ENCODE peak calls at places on chromosomes 3 and 15, in seven cellular contexts. Y is heart left ventricle; P is uterus; V is tibial artery; G is HL-60; L is naive thymus-derived CD4-positive, alpha-beta T cell; Z is Panc1. F is an unnamed sample.

GRCh38 chr3:159892171-159892791 is 96.4 kb upstream of the IL12A start:
- DNase-seq in Y (peak), P (no peak), V (no peak), G (no peak), L (no peak), Z (no peak), F (no peak)

GRCh38 chr3:32502089-32502943 is at the start of gene CMTM6:
- DNase-seq in Y (peak), P (peak), V (peak), G (peak), L (peak), Z (no peak), F (no peak)

GRCh38 chr15:53530762-53531161 is 228.7 kb downstream of the WDR72 start:
- DNase-seq in Y (no peak), P (no peak), V (no peak), G (no peak), L (no peak), Z (no peak), F (no peak)

GRCh38 chr15:71325461-71325860 is 210.2 kb downstream of the THSD4 start:
- DNase-seq in Y (no peak), P (no peak), V (no peak), G (no peak), L (no peak), Z (no peak), F (no peak)

GRCh38 chr3:62686916-62687315 is 188.3 kb downstream of the CADPS start:
- DNase-seq in Y (no peak), P (no peak), V (no peak), G (no peak), L (no peak), Z (no peak), F (no peak)

GRCh38 chr15:25832158-25832557 is 31.0 kb downstream of the ATP10A start:
- DNase-seq in Y (no peak), P (no peak), V (no peak), G (no peak), L (no peak), Z (no peak), F (no peak)

GRCh38 chr15:69912116-69912515 is 185.6 kb downstream of the TLE3 start:
- DNase-seq in Y (no peak), P (no peak), V (peak), G (no peak), L (no peak), Z (no peak), F (no peak)

GRCh38 chr3:127043731-127044510 is 61.0 kb downstream of the PLXNA1 start:
- DNase-seq in Y (no peak), P (no peak), V (peak), G (no peak), L (no peak), Z (no peak), F (no peak)

GRCh38 chr15:66842710-66843441 is 140.8 kb downstream of the SMAD6 start:
- DNase-seq in Y (peak), P (peak), V (peak), G (no peak), L (no peak), Z (no peak), F (no peak)

GRCh38 chr15:36506733-36507356 is 72.6 kb upstream of the CDIN1 start:
- DNase-seq in Y (no peak), P (no peak), V (no peak), G (no peak), L (no peak), Z (no peak), F (no peak)

GRCh38 chr15:62128916-62129315 is 36.2 kb downstream of the C2CD4B start:
- DNase-seq in Y (no peak), P (no peak), V (no peak), G (no peak), L (no peak), Z (no peak), F (no peak)

GRCh38 chr3:50355829-50356552 is 3.3 kb downstream of the TMEM115 start:
- DNase-seq in Y (no peak), P (no peak), V (no peak), G (no peak), L (no peak), Z (no peak), F (no peak)

GRCh38 chr15:71052356-71052755 is 62.9 kb upstream of the THSD4 start:
- DNase-seq in Y (no peak), P (no peak), V (no peak), G (no peak), L (no peak), Z (no peak), F (no peak)

GRCh38 chr15:69919816-69920215 is 177.9 kb downstream of the TLE3 start:
- DNase-seq in Y (no peak), P (no peak), V (peak), G (no peak), L (no peak), Z (no peak), F (no peak)

GRCh38 chr3:104347281-104347680 is 1019.4 kb upstream of the ALCAM start:
- DNase-seq in Y (no peak), P (no peak), V (no peak), G (no peak), L (no peak), Z (no peak), F (no peak)

GRCh38 chr3:190424478-190425439 is 24.9 kb downstream of the TMEM207 start:
- DNase-seq in Y (no peak), P (peak), V (no peak), G (peak), L (peak), Z (peak), F (peak)

GRCh38 chr3:185825639-185826481 is 1.0 kb upstream of the IGF2BP2 start:
- DNase-seq in Y (peak), P (peak), V (no peak), G (no peak), L (peak), Z (no peak), F (no peak)

GRCh38 chr15:58409861-58410260 is 21.9 kb upstream of the LIPC start:
- DNase-seq in Y (no peak), P (no peak), V (no peak), G (no peak), L (no peak), Z (no peak), F (no peak)

GRCh38 chr3:18425641-18426403 is 683 bp upstream of the SATB1 start:
- DNase-seq in Y (peak), P (no peak), V (no peak), G (no peak), L (peak), Z (no peak), F (no peak)

DNA sequence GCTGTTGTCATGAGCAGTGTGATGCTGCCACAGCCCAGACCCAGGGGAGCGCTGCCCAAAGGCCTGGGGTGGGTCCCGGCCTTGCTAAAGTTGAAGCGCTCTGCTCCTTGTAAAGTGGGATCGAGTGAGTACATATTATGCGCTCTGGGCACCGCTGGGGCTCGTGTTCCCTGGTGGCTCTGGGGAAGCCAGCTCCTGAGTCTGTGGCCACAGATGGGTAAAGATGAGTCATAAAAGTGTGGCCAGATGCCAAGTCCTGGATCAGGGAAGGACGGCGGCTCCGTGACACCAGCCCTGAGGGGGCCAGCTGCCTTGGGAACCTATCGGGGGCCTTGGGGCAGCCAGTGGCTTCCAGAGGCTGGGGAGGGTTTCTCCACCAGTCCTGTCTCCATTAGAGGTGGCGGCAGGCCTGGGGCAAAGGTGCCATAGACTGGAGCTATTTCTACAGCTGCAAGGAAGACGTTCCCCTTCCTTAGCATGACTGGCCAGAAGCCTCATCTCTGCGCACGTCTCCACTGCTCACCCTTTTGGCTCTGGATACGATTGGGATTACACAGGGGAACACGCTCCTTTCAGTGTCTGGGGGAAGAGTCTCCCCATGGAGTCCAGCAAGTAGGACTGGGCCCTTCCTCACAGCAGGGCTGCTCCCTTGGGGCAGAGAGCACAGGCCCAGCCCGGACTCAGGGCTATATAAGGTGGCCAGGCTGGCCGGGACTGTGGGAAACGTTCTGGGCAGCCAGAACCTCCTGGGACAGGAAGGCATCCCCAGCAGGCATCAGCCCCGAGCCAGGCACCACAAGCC is 1.2 kb upstream of the ITIH4 start:
- DNase-seq in Y (no peak), P (peak), V (peak), G (peak), L (no peak), Z (no peak), F (no peak)
- H3K4me3 ChIP-seq in Y (no peak), P (no peak), V (peak), G (no peak), L (no peak), Z (no peak), F (no peak)

GRCh38 chr3:105848821-105849220 is 20.0 kb downstream of the CBLB start:
- DNase-seq in Y (no peak), P (no peak), V (no peak), G (no peak), L (no peak), Z (no peak), F (no peak)
- H3K27ac ChIP-seq in Y (no peak), P (no peak), V (no peak), G (no peak), L (no peak), Z (no peak), F (no peak)

DNA sequence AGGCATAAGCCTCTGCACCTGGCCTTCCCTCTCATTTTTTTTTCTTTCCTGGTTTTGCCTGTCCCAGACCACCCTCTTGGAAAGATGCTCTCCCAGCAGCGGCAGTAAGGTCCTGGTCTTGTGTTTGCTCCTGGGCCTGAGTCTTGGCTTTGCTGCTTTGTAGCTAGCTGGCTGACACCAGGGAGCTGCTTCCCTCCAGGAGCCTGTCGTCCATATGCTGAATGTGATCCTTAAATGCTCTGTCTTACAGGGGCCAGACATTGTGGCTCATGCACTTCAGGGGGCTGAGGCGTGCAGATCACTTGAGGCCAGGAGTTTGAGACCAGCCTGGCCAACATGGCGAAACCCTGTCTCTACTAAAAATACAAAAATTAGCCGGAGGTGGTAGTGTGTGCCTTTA is 17.2 kb downstream of the FLNB start:
- DNase-seq in Y (no peak), P (no peak), V (no peak), G (no peak), L (no peak), Z (no peak), F (no peak)
- H3K4me3 ChIP-seq in Y (no peak), P (no peak), V (peak), G (no peak), L (no peak), Z (no peak), F (no peak)

GRCh38 chr3:29331830-29332637 is 51.2 kb downstream of the RBMS3 start:
- DNase-seq in Y (no peak), P (no peak), V (no peak), G (no peak), L (no peak), Z (no peak), F (no peak)

GRCh38 chr3:29333520-29333919 is 52.6 kb downstream of the RBMS3 start:
- DNase-seq in Y (no peak), P (no peak), V (no peak), G (no peak), L (no peak), Z (no peak), F (no peak)

GRCh38 chr3:29335921-29336320 is 55.0 kb downstream of the RBMS3 start:
- DNase-seq in Y (no peak), P (no peak), V (no peak), G (no peak), L (no peak), Z (no peak), F (no peak)

GRCh38 chr3:29335438-29335837 is 54.6 kb downstream of the RBMS3 start:
- DNase-seq in Y (peak), P (peak), V (peak), G (no peak), L (no peak), Z (no peak), F (no peak)

DNA sequence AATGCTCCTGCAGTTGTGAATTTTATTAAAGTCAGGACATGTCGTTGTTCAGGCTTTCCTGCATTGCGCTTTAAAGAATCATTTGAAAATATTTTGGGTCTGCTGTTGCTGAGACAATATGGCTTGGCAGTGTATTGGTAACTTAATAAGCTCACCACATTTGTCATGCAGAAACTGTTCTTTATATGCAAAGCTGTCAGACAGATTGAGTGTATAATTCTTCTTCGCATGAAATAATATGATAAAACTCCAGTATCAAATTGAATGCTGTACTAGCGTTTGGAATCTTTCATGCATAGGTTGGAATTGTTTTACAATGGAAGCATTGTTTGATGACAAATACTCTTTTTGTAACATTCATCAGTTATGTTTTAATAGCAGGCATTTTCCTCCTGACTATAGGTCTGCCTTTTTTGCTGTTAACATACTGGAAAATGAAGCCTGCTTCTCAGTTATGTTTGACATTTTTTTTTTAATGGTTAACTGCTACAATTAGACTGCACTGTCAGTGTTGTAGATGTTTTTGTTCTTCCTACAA is 53.9 kb downstream of the RBMS3 start:
- DNase-seq in Y (no peak), P (no peak), V (no peak), G (no peak), L (no peak), Z (no peak), F (no peak)
- H3K27ac ChIP-seq in Y (peak), P (peak), V (peak), G (no peak), L (no peak), Z (no peak), F (no peak)

F was measured in iPS DF 6.9.